ENCODE peak calls at places on chromosomes 12 and 14, in eight cellular contexts. One of them, this sample, is unnamed.

GRCh38 chr12:121858662-121859572 is at the start of gene HPD:
- DNase-seq in non-pigmented ciliary epithelial cell: peak
- DNase-seq in AG20443: peak
- DNase-seq in hypothalamus: no peak
- DNase-seq in GM10248: no peak
- DNase-seq in activated CD8-positive, alpha-beta T cell treated with anti-CD3 and anti-CD28 coated beads for 36 hours: no peak
- DNase-seq in GM13977: no peak
- DNase-seq in activated CD4-positive, alpha-beta T cell treated with anti-CD3 and anti-CD28 coated beads for 48 hours: no peak
- DNase-seq in this sample: peak

GRCh38 chr12:127245437-127245836 is 1021.5 kb upstream of the TMEM132C start:
- DNase-seq in GM10248: no peak
- DNase-seq in GM13977: no peak
- DNase-seq in non-pigmented ciliary epithelial cell: no peak
- DNase-seq in hypothalamus: no peak
- DNase-seq in AG20443: no peak
- DNase-seq in activated CD8-positive, alpha-beta T cell treated with anti-CD3 and anti-CD28 coated beads for 36 hours: no peak
- DNase-seq in activated CD4-positive, alpha-beta T cell treated with anti-CD3 and anti-CD28 coated beads for 48 hours: no peak
- DNase-seq in this sample: no peak

GRCh38 chr14:35254736-35255135 is 37.4 kb upstream of the PSMA6 start:
- DNase-seq in GM13977: peak
- DNase-seq in non-pigmented ciliary epithelial cell: no peak
- DNase-seq in activated CD8-positive, alpha-beta T cell treated with anti-CD3 and anti-CD28 coated beads for 36 hours: peak
- DNase-seq in GM10248: peak
- DNase-seq in activated CD4-positive, alpha-beta T cell treated with anti-CD3 and anti-CD28 coated beads for 48 hours: peak
- DNase-seq in hypothalamus: no peak
- DNase-seq in AG20443: no peak
- DNase-seq in this sample: no peak

GRCh38 chr12:67222302-67222701 is 46.9 kb upstream of the CAND1 start:
- DNase-seq in hypothalamus: no peak
- DNase-seq in AG20443: peak
- DNase-seq in GM13977: no peak
- DNase-seq in GM10248: no peak
- DNase-seq in activated CD8-positive, alpha-beta T cell treated with anti-CD3 and anti-CD28 coated beads for 36 hours: no peak
- DNase-seq in activated CD4-positive, alpha-beta T cell treated with anti-CD3 and anti-CD28 coated beads for 48 hours: no peak
- DNase-seq in non-pigmented ciliary epithelial cell: no peak
- DNase-seq in this sample: no peak

GRCh38 chr12:118743896-118744700 is 237.2 kb upstream of the SRRM4 start:
- DNase-seq in hypothalamus: no peak
- DNase-seq in AG20443: no peak
- DNase-seq in non-pigmented ciliary epithelial cell: no peak
- DNase-seq in activated CD4-positive, alpha-beta T cell treated with anti-CD3 and anti-CD28 coated beads for 48 hours: no peak
- DNase-seq in activated CD8-positive, alpha-beta T cell treated with anti-CD3 and anti-CD28 coated beads for 36 hours: no peak
- DNase-seq in GM10248: no peak
- DNase-seq in GM13977: no peak
- DNase-seq in this sample: no peak

GRCh38 chr14:32696325-32697101 is 242.2 kb upstream of the NPAS3 start:
- DNase-seq in GM10248: no peak
- DNase-seq in activated CD4-positive, alpha-beta T cell treated with anti-CD3 and anti-CD28 coated beads for 48 hours: no peak
- DNase-seq in activated CD8-positive, alpha-beta T cell treated with anti-CD3 and anti-CD28 coated beads for 36 hours: no peak
- DNase-seq in GM13977: no peak
- DNase-seq in hypothalamus: no peak
- DNase-seq in non-pigmented ciliary epithelial cell: no peak
- DNase-seq in AG20443: no peak
- DNase-seq in this sample: no peak

GRCh38 chr12:15599266-15600037 is 189.7 kb downstream of the EPS8 start:
- DNase-seq in activated CD8-positive, alpha-beta T cell treated with anti-CD3 and anti-CD28 coated beads for 36 hours: no peak
- DNase-seq in AG20443: peak
- DNase-seq in hypothalamus: no peak
- DNase-seq in GM13977: no peak
- DNase-seq in non-pigmented ciliary epithelial cell: peak
- DNase-seq in activated CD4-positive, alpha-beta T cell treated with anti-CD3 and anti-CD28 coated beads for 48 hours: no peak
- DNase-seq in GM10248: no peak
- DNase-seq in this sample: peak

GRCh38 chr14:50285861-50286260 is 26.2 kb downstream of the L2HGDH start:
- DNase-seq in GM10248: no peak
- DNase-seq in hypothalamus: no peak
- DNase-seq in non-pigmented ciliary epithelial cell: no peak
- DNase-seq in activated CD4-positive, alpha-beta T cell treated with anti-CD3 and anti-CD28 coated beads for 48 hours: no peak
- DNase-seq in activated CD8-positive, alpha-beta T cell treated with anti-CD3 and anti-CD28 coated beads for 36 hours: no peak
- DNase-seq in AG20443: no peak
- DNase-seq in GM13977: no peak
- DNase-seq in this sample: no peak

GRCh38 chr14:86505808-86506207 is 975.9 kb downstream of the FLRT2 start:
- DNase-seq in AG20443: no peak
- DNase-seq in GM13977: no peak
- DNase-seq in non-pigmented ciliary epithelial cell: no peak
- DNase-seq in activated CD4-positive, alpha-beta T cell treated with anti-CD3 and anti-CD28 coated beads for 48 hours: no peak
- DNase-seq in hypothalamus: no peak
- DNase-seq in GM10248: no peak
- DNase-seq in activated CD8-positive, alpha-beta T cell treated with anti-CD3 and anti-CD28 coated beads for 36 hours: no peak
- DNase-seq in this sample: no peak

GRCh38 chr12:26867084-26867483 is 34.1 kb upstream of the ITPR2 start:
- DNase-seq in GM13977: peak
- DNase-seq in non-pigmented ciliary epithelial cell: no peak
- DNase-seq in GM10248: peak
- DNase-seq in hypothalamus: no peak
- DNase-seq in activated CD8-positive, alpha-beta T cell treated with anti-CD3 and anti-CD28 coated beads for 36 hours: no peak
- DNase-seq in AG20443: no peak
- DNase-seq in activated CD4-positive, alpha-beta T cell treated with anti-CD3 and anti-CD28 coated beads for 48 hours: no peak
- DNase-seq in this sample: no peak

GRCh38 chr12:109309441-109310246 is 560 bp upstream of the FOXN4 start:
- DNase-seq in activated CD8-positive, alpha-beta T cell treated with anti-CD3 and anti-CD28 coated beads for 36 hours: peak
- DNase-seq in GM13977: peak
- DNase-seq in hypothalamus: no peak
- DNase-seq in AG20443: peak
- DNase-seq in non-pigmented ciliary epithelial cell: no peak
- DNase-seq in GM10248: peak
- DNase-seq in activated CD4-positive, alpha-beta T cell treated with anti-CD3 and anti-CD28 coated beads for 48 hours: peak
- DNase-seq in this sample: no peak

GRCh38 chr12:119082496-119082895 is 96.2 kb upstream of the HSPB8 start:
- DNase-seq in GM13977: no peak
- DNase-seq in activated CD8-positive, alpha-beta T cell treated with anti-CD3 and anti-CD28 coated beads for 36 hours: no peak
- DNase-seq in GM10248: no peak
- DNase-seq in non-pigmented ciliary epithelial cell: no peak
- DNase-seq in AG20443: no peak
- DNase-seq in hypothalamus: no peak
- DNase-seq in activated CD4-positive, alpha-beta T cell treated with anti-CD3 and anti-CD28 coated beads for 48 hours: no peak
- DNase-seq in this sample: no peak

GRCh38 chr14:101402936-101403660 is 158.2 kb upstream of the DIO3 start:
- DNase-seq in activated CD8-positive, alpha-beta T cell treated with anti-CD3 and anti-CD28 coated beads for 36 hours: no peak
- DNase-seq in GM13977: no peak
- DNase-seq in non-pigmented ciliary epithelial cell: no peak
- DNase-seq in GM10248: no peak
- DNase-seq in activated CD4-positive, alpha-beta T cell treated with anti-CD3 and anti-CD28 coated beads for 48 hours: no peak
- DNase-seq in hypothalamus: no peak
- DNase-seq in AG20443: peak
- DNase-seq in this sample: no peak

GRCh38 chr12:62248873-62249272 is 11.3 kb upstream of the USP15 start:
- DNase-seq in GM13977: no peak
- DNase-seq in AG20443: peak
- DNase-seq in activated CD4-positive, alpha-beta T cell treated with anti-CD3 and anti-CD28 coated beads for 48 hours: no peak
- DNase-seq in non-pigmented ciliary epithelial cell: no peak
- DNase-seq in GM10248: no peak
- DNase-seq in activated CD8-positive, alpha-beta T cell treated with anti-CD3 and anti-CD28 coated beads for 36 hours: no peak
- DNase-seq in hypothalamus: no peak
- DNase-seq in this sample: no peak

GRCh38 chr12:31118347-31118830 is 44.7 kb downstream of the DDX11 start:
- DNase-seq in hypothalamus: no peak
- DNase-seq in activated CD8-positive, alpha-beta T cell treated with anti-CD3 and anti-CD28 coated beads for 36 hours: peak
- DNase-seq in AG20443: peak
- DNase-seq in non-pigmented ciliary epithelial cell: no peak
- DNase-seq in activated CD4-positive, alpha-beta T cell treated with anti-CD3 and anti-CD28 coated beads for 48 hours: peak
- DNase-seq in GM10248: peak
- DNase-seq in GM13977: peak
- DNase-seq in this sample: no peak

GRCh38 chr14:59130472-59130871 is 58.0 kb upstream of the DAAM1 start:
- DNase-seq in non-pigmented ciliary epithelial cell: no peak
- DNase-seq in hypothalamus: no peak
- DNase-seq in GM13977: no peak
- DNase-seq in GM10248: no peak
- DNase-seq in activated CD8-positive, alpha-beta T cell treated with anti-CD3 and anti-CD28 coated beads for 36 hours: no peak
- DNase-seq in AG20443: no peak
- DNase-seq in activated CD4-positive, alpha-beta T cell treated with anti-CD3 and anti-CD28 coated beads for 48 hours: no peak
- DNase-seq in this sample: no peak

GRCh38 chr12:105504286-105504685 is 173.8 kb downstream of the C12orf75 start:
- DNase-seq in hypothalamus: no peak
- DNase-seq in AG20443: no peak
- DNase-seq in activated CD8-positive, alpha-beta T cell treated with anti-CD3 and anti-CD28 coated beads for 36 hours: no peak
- DNase-seq in GM10248: no peak
- DNase-seq in GM13977: no peak
- DNase-seq in non-pigmented ciliary epithelial cell: no peak
- DNase-seq in activated CD4-positive, alpha-beta T cell treated with anti-CD3 and anti-CD28 coated beads for 48 hours: no peak
- DNase-seq in this sample: no peak

GRCh38 chr12:45671254-45671653 is 58.3 kb upstream of the ARID2 start:
- DNase-seq in activated CD8-positive, alpha-beta T cell treated with anti-CD3 and anti-CD28 coated beads for 36 hours: no peak
- DNase-seq in non-pigmented ciliary epithelial cell: peak
- DNase-seq in hypothalamus: no peak
- DNase-seq in GM10248: no peak
- DNase-seq in AG20443: peak
- DNase-seq in GM13977: no peak
- DNase-seq in activated CD4-positive, alpha-beta T cell treated with anti-CD3 and anti-CD28 coated beads for 48 hours: no peak
- DNase-seq in this sample: no peak

GRCh38 chr14:33791971-33792370 is 158.9 kb downstream of the EGLN3 start:
- DNase-seq in AG20443: no peak
- DNase-seq in GM10248: peak
- DNase-seq in non-pigmented ciliary epithelial cell: no peak
- DNase-seq in activated CD4-positive, alpha-beta T cell treated with anti-CD3 and anti-CD28 coated beads for 48 hours: no peak
- DNase-seq in GM13977: peak
- DNase-seq in hypothalamus: no peak
- DNase-seq in activated CD8-positive, alpha-beta T cell treated with anti-CD3 and anti-CD28 coated beads for 36 hours: no peak
- DNase-seq in this sample: no peak

GRCh38 chr14:31770271-31770670 is 209.1 kb downstream of the NUBPL start:
- DNase-seq in activated CD4-positive, alpha-beta T cell treated with anti-CD3 and anti-CD28 coated beads for 48 hours: no peak
- DNase-seq in non-pigmented ciliary epithelial cell: no peak
- DNase-seq in GM13977: no peak
- DNase-seq in activated CD8-positive, alpha-beta T cell treated with anti-CD3 and anti-CD28 coated beads for 36 hours: no peak
- DNase-seq in hypothalamus: no peak
- DNase-seq in GM10248: no peak
- DNase-seq in AG20443: no peak
- DNase-seq in this sample: no peak

GRCh38 chr12:89862511-89863331 is 154.1 kb upstream of the ATP2B1 start:
- DNase-seq in hypothalamus: no peak
- DNase-seq in activated CD8-positive, alpha-beta T cell treated with anti-CD3 and anti-CD28 coated beads for 36 hours: peak
- DNase-seq in activated CD4-positive, alpha-beta T cell treated with anti-CD3 and anti-CD28 coated beads for 48 hours: peak
- DNase-seq in GM10248: peak
- DNase-seq in AG20443: peak
- DNase-seq in non-pigmented ciliary epithelial cell: no peak
- DNase-seq in GM13977: peak
- DNase-seq in this sample: no peak

GRCh38 chr12:87025976-87026375 is 769.8 kb upstream of the MGAT4C start:
- DNase-seq in hypothalamus: no peak
- DNase-seq in GM13977: no peak
- DNase-seq in activated CD4-positive, alpha-beta T cell treated with anti-CD3 and anti-CD28 coated beads for 48 hours: no peak
- DNase-seq in activated CD8-positive, alpha-beta T cell treated with anti-CD3 and anti-CD28 coated beads for 36 hours: no peak
- DNase-seq in GM10248: no peak
- DNase-seq in non-pigmented ciliary epithelial cell: no peak
- DNase-seq in AG20443: no peak
- DNase-seq in this sample: no peak

GRCh38 chr14:23174266-23174665 is 9.2 kb downstream of the SLC7A8 start:
- DNase-seq in activated CD4-positive, alpha-beta T cell treated with anti-CD3 and anti-CD28 coated beads for 48 hours: no peak
- DNase-seq in GM10248: no peak
- DNase-seq in GM13977: no peak
- DNase-seq in activated CD8-positive, alpha-beta T cell treated with anti-CD3 and anti-CD28 coated beads for 36 hours: no peak
- DNase-seq in hypothalamus: no peak
- DNase-seq in non-pigmented ciliary epithelial cell: no peak
- DNase-seq in AG20443: peak
- DNase-seq in this sample: no peak

GRCh38 chr12:31732926-31733548 is 4.2 kb upstream of the AMN1 start:
- DNase-seq in non-pigmented ciliary epithelial cell: peak
- DNase-seq in hypothalamus: no peak
- DNase-seq in AG20443: peak
- DNase-seq in GM13977: no peak
- DNase-seq in GM10248: no peak
- DNase-seq in activated CD4-positive, alpha-beta T cell treated with anti-CD3 and anti-CD28 coated beads for 48 hours: peak
- DNase-seq in activated CD8-positive, alpha-beta T cell treated with anti-CD3 and anti-CD28 coated beads for 36 hours: peak
- DNase-seq in this sample: peak

GRCh38 chr12:29350080-29350479 is 30.9 kb downstream of the ERGIC2 start:
- DNase-seq in GM10248: no peak
- DNase-seq in AG20443: peak
- DNase-seq in hypothalamus: no peak
- DNase-seq in non-pigmented ciliary epithelial cell: no peak
- DNase-seq in activated CD4-positive, alpha-beta T cell treated with anti-CD3 and anti-CD28 coated beads for 48 hours: no peak
- DNase-seq in activated CD8-positive, alpha-beta T cell treated with anti-CD3 and anti-CD28 coated beads for 36 hours: no peak
- DNase-seq in GM13977: no peak
- DNase-seq in this sample: peak

GRCh38 chr14:21867541-21867940 is 193.9 kb upstream of the OR4E1 start:
- DNase-seq in hypothalamus: no peak
- DNase-seq in activated CD8-positive, alpha-beta T cell treated with anti-CD3 and anti-CD28 coated beads for 36 hours: no peak
- DNase-seq in AG20443: no peak
- DNase-seq in non-pigmented ciliary epithelial cell: peak
- DNase-seq in GM10248: no peak
- DNase-seq in GM13977: no peak
- DNase-seq in activated CD4-positive, alpha-beta T cell treated with anti-CD3 and anti-CD28 coated beads for 48 hours: no peak
- DNase-seq in this sample: no peak